ENCODE peak calls at places on chromosomes 11 and 22, in eight cellular contexts. R is breast epithelium, Z is AG10803, Q is BJ, P is upper lobe of left lung, K is body of pancreas, D is WTC11, I is BE2C. B is an unnamed sample.

GRCh38 chr22:44172370-44173108 is 8.2 kb upstream of the PARVG start:
- DNase-seq in R (peak; percentile 58), Z (peak; percentile 11), Q (no peak), P (peak; percentile 86), K (peak; percentile 34), D (no peak), I (no peak), B (no peak)

GRCh38 chr22:19717691-19718254 is 3.5 kb downstream of the SEPTIN5 start:
- DNase-seq in R (peak; percentile 49), Z (peak; percentile 60), Q (peak; percentile 10), P (peak; percentile 75), K (peak; percentile 73), D (peak; percentile 70), I (peak; percentile 81), B (peak; percentile 84)

GRCh38 chr11:134944131-134944530 is 532.1 kb upstream of the B3GAT1 start:
- DNase-seq in R (no peak), Z (no peak), Q (no peak), P (no peak), K (no peak), D (no peak), I (no peak), B (no peak)

GRCh38 chr11:59614277-59615131 is 1.1 kb downstream of the OSBP start:
- DNase-seq in R (no peak), Z (peak; percentile 3), Q (no peak), P (no peak), K (no peak), D (no peak), I (no peak), B (no peak)

GRCh38 chr11:98434296-98434695 is 586.5 kb upstream of the CNTN5 start:
- DNase-seq in R (no peak), Z (no peak), Q (no peak), P (no peak), K (no peak), D (no peak), I (no peak), B (no peak)

GRCh38 chr11:84022221-84022620 is 736.1 kb upstream of the CCDC90B start:
- DNase-seq in R (no peak), Z (no peak), Q (no peak), P (no peak), K (no peak), D (no peak), I (no peak), B (no peak)

GRCh38 chr11:10699072-10699471 is 5.5 kb upstream of the IRAG1 start:
- DNase-seq in R (no peak), Z (peak; percentile 64), Q (no peak), P (no peak), K (no peak), D (no peak), I (no peak), B (no peak)

GRCh38 chr22:28075260-28075981 is 156.4 kb upstream of the PITPNB start:
- DNase-seq in R (no peak), Z (peak; percentile 87), Q (peak; percentile 57), P (peak; percentile 59), K (peak; percentile 79), D (no peak), I (peak; percentile 53), B (no peak)

GRCh38 chr11:2673250-2673610 is 26.6 kb downstream of the KCNQ1OT1 start:
- DNase-seq in R (no peak), Z (no peak), Q (no peak), P (no peak), K (peak; percentile 2), D (no peak), I (no peak), B (no peak)

GRCh38 chr11:122100222-122101080 is 15.6 kb downstream of the BLID start:
- DNase-seq in R (peak; percentile 61), Z (peak; percentile 86), Q (no peak), P (peak; percentile 33), K (peak; percentile 39), D (peak; percentile 54), I (peak; percentile 33), B (peak; percentile 22)

GRCh38 chr22:33130473-33130872 is 72.3 kb upstream of the SYN3 start:
- DNase-seq in R (no peak), Z (no peak), Q (no peak), P (no peak), K (no peak), D (no peak), I (no peak), B (no peak)

GRCh38 chr11:68341557-68342458 is 29.4 kb downstream of the LRP5 start:
- DNase-seq in R (no peak), Z (no peak), Q (no peak), P (no peak), K (no peak), D (no peak), I (no peak), B (no peak)

GRCh38 chr11:117825538-117826359 is 1.2 kb upstream of the FXYD2 start:
- DNase-seq in R (no peak), Z (no peak), Q (no peak), P (peak; percentile 18), K (no peak), D (peak; percentile 3), I (no peak), B (no peak)

GRCh38 chr22:39332441-39333064 is 13.1 kb upstream of the RPL3 start:
- DNase-seq in R (no peak), Z (peak; percentile 69), Q (no peak), P (no peak), K (peak; percentile 73), D (no peak), I (no peak), B (no peak)

GRCh38 chr22:44000123-44000522 is 24.0 kb upstream of the PARVB start:
- DNase-seq in R (no peak), Z (no peak), Q (no peak), P (no peak), K (no peak), D (no peak), I (no peak), B (no peak)

GRCh38 chr11:95791385-95792033 is 1.2 kb downstream of the CEP57 start:
- DNase-seq in R (no peak), Z (no peak), Q (no peak), P (no peak), K (no peak), D (no peak), I (no peak), B (no peak)

GRCh38 chr11:128521697-128522062 is 65.7 kb downstream of the ETS1 start:
- DNase-seq in R (no peak), Z (no peak), Q (no peak), P (no peak), K (no peak), D (peak; percentile 24), I (no peak), B (no peak)

GRCh38 chr22:19448076-19448607 is 631 bp upstream of the C22orf39 start:
- DNase-seq in R (no peak), Z (peak; percentile 55), Q (no peak), P (peak; percentile 48), K (peak; percentile 50), D (no peak), I (peak; percentile 83), B (peak; percentile 65)

GRCh38 chr11:279966-280761 is 2.0 kb downstream of the NLRP6 start:
- DNase-seq in R (no peak), Z (peak; percentile 27), Q (no peak), P (no peak), K (peak; percentile 82), D (peak; percentile 46), I (no peak), B (no peak)

GRCh38 chr22:39661842-39662676 is 91.5 kb downstream of the CACNA1I start:
- DNase-seq in R (peak; percentile 68), Z (no peak), Q (no peak), P (no peak), K (peak; percentile 34), D (peak; percentile 96), I (no peak), B (no peak)

DNA sequence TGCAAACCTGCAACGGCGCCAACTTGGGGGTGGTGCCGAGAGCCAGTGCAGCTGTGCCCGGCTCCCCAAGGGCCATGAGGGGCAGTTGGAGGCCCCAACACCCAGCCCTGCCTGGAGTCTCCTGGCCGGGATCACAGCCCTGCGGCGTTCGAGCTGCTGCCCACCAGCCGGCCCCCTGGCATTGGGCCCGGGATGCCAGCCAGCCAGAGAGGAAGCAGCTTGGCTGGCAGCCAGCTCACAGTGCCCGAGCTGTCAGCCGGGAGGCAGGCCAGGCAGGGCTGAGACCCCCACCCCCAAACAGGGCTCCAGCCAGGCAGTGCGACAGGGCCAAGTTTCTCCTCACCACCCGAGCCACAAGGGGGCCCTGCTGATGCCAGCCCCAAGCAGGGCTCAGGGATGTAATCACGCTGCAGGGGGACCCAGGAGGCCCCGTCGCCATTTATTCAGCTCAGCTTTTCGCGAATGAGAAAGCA is 26.0 kb upstream of the TCF20 start:
- DNase-seq in R (no peak), Z (no peak), Q (no peak), P (no peak), K (peak; percentile 53), D (peak; percentile 54), I (peak; percentile 93), B (no peak)
- TF ChIP-seq CTCF in R (no peak), Z (no peak), Q (peak; percentile 5), P (no peak), K (no peak), D (no peak), I (peak; percentile 64), B (no peak)

GRCh38 chr11:20357150-20357549 is 6.4 kb upstream of the HTATIP2 start:
- DNase-seq in R (no peak), Z (no peak), Q (no peak), P (no peak), K (no peak), D (no peak), I (no peak), B (no peak)

GRCh38 chr11:20355221-20356219 is 8.0 kb upstream of the HTATIP2 start:
- DNase-seq in R (no peak), Z (peak; percentile 51), Q (no peak), P (no peak), K (peak; percentile 46), D (peak; percentile 46), I (peak; percentile 49), B (peak; percentile 64)

GRCh38 chr11:20351870-20352269 is 11.6 kb upstream of the HTATIP2 start:
- DNase-seq in R (no peak), Z (no peak), Q (no peak), P (no peak), K (no peak), D (no peak), I (no peak), B (no peak)

GRCh38 chr11:20351151-20351550 is 12.4 kb upstream of the HTATIP2 start:
- DNase-seq in R (no peak), Z (no peak), Q (no peak), P (no peak), K (no peak), D (no peak), I (no peak), B (no peak)

GRCh38 chr11:20353829-20354434 is 9.6 kb upstream of the HTATIP2 start:
- DNase-seq in R (no peak), Z (peak; percentile 36), Q (no peak), P (peak; percentile 26), K (peak; percentile 28), D (peak; percentile 34), I (peak; percentile 37), B (peak; percentile 56)
- TF ChIP-seq CTCF in R (peak; percentile 58), Z (peak; percentile 95), Q (peak; percentile 91), P (peak; percentile 53), K (peak; percentile 73), D (peak; percentile 68), I (peak; percentile 77), B (peak; percentile 86)

GRCh38 chr22:49148895-49149418 is 678.7 kb downstream of the BRD1 start:
- DNase-seq in R (no peak), Z (no peak), Q (no peak), P (no peak), K (no peak), D (no peak), I (no peak), B (no peak)
- TF ChIP-seq CTCF in R (no peak), Z (no peak), Q (no peak), P (no peak), K (no peak), D (no peak), I (no peak), B (no peak)

GRCh38 chr11:93784152-93784934 is at the start of gene MED17:
- DNase-seq in R (peak; percentile 87), Z (peak; percentile 89), Q (peak; percentile 63), P (peak; percentile 94), K (peak; percentile 92), D (peak; percentile 91), I (peak; percentile 94), B (peak; percentile 91)
- TF ChIP-seq CTCF in R (peak; percentile 42), Z (peak; percentile 54), Q (peak; percentile 55), P (peak; percentile 46), K (peak; percentile 23), D (no peak), I (peak; percentile 53), B (peak; percentile 41)

B was measured in glutamatergic neuron.